ENCODE peak calls at places on chromosomes 1 and 21, in nine cellular contexts. R is CD4-positive, CD25-positive, alpha-beta regulatory T cell; U is PC-9; W is coronary artery; T is heart left ventricle; A is ovary; V is effector memory CD4-positive, alpha-beta T cell; C is transverse colon; G is Panc1. N is an unnamed sample.

GRCh38 chr1:212500351-212500750 is 67.6 kb downstream of the NENF start:
- DNase-seq in R (no peak), U (no peak), W (no peak), T (no peak), A (no peak), V (no peak), C (no peak), G (no peak), N (no peak)

GRCh38 chr1:230568008-230568407 is 74.3 kb upstream of the COG2 start:
- DNase-seq in R (peak), U (no peak), W (no peak), T (no peak), A (no peak), V (no peak), C (peak), G (no peak), N (no peak)

GRCh38 chr21:29190920-29191319 is 60.5 kb downstream of the MAP3K7CL start:
- DNase-seq in R (no peak), U (peak), W (no peak), T (peak), A (no peak), V (no peak), C (no peak), G (no peak), N (no peak)

GRCh38 chr1:212073490-212073889 is 37.9 kb downstream of the DTL start:
- DNase-seq in R (no peak), U (no peak), W (no peak), T (no peak), A (no peak), V (no peak), C (no peak), G (no peak), N (no peak)

GRCh38 chr1:167474191-167474641 is 44.1 kb downstream of the CD247 start:
- DNase-seq in R (peak), U (no peak), W (no peak), T (no peak), A (no peak), V (peak), C (no peak), G (no peak), N (peak)

GRCh38 chr1:240993004-240993403 is 364.0 kb downstream of the RGS7 start:
- DNase-seq in R (no peak), U (no peak), W (no peak), T (no peak), A (no peak), V (no peak), C (no peak), G (no peak), N (no peak)

GRCh38 chr1:62912028-62912638 is 128.2 kb downstream of the ATG4C start:
- DNase-seq in R (peak), U (no peak), W (no peak), T (no peak), A (no peak), V (no peak), C (no peak), G (no peak), N (no peak)

GRCh38 chr1:107782192-107782845 is 182.7 kb downstream of the VAV3 start:
- DNase-seq in R (peak), U (peak), W (no peak), T (no peak), A (no peak), V (peak), C (no peak), G (no peak), N (peak)

GRCh38 chr21:44986471-44987291 is 46.9 kb downstream of the SLX9 start:
- DNase-seq in R (no peak), U (no peak), W (no peak), T (peak), A (peak), V (no peak), C (no peak), G (no peak), N (no peak)

GRCh38 chr1:150152772-150153461 is 3.2 kb downstream of the PLEKHO1 start:
- DNase-seq in R (no peak), U (no peak), W (no peak), T (peak), A (no peak), V (no peak), C (no peak), G (peak), N (no peak)

GRCh38 chr1:207063014-207063413 is 9.9 kb downstream of the PFKFB2 start:
- DNase-seq in R (no peak), U (no peak), W (no peak), T (no peak), A (no peak), V (no peak), C (no peak), G (no peak), N (no peak)

GRCh38 chr1:247288341-247288740 is 32.5 kb downstream of the VN1R5 start:
- DNase-seq in R (no peak), U (no peak), W (peak), T (no peak), A (no peak), V (no peak), C (no peak), G (no peak), N (no peak)

GRCh38 chr1:53557369-53557768 is 98.2 kb downstream of the DMRTB1 start:
- DNase-seq in R (no peak), U (no peak), W (no peak), T (peak), A (no peak), V (no peak), C (peak), G (no peak), N (no peak)

GRCh38 chr1:11984121-11984520 is 3.9 kb downstream of the MFN2 start:
- DNase-seq in R (no peak), U (no peak), W (no peak), T (no peak), A (no peak), V (no peak), C (peak), G (no peak), N (no peak)

GRCh38 chr1:42214447-42214871 is 49.9 kb upstream of the GUCA2A start:
- DNase-seq in R (no peak), U (peak), W (no peak), T (peak), A (no peak), V (no peak), C (peak), G (no peak), N (no peak)

GRCh38 chr1:32947669-32948068 is 16.9 kb downstream of the RNF19B start:
- DNase-seq in R (no peak), U (no peak), W (no peak), T (no peak), A (no peak), V (no peak), C (no peak), G (no peak), N (no peak)

GRCh38 chr1:32948082-32948722 is 16.4 kb downstream of the RNF19B start:
- DNase-seq in R (no peak), U (no peak), W (no peak), T (no peak), A (no peak), V (no peak), C (no peak), G (no peak), N (no peak)

GRCh38 chr1:32948905-32949304 is 15.7 kb downstream of the RNF19B start:
- DNase-seq in R (no peak), U (no peak), W (no peak), T (no peak), A (no peak), V (no peak), C (no peak), G (no peak), N (no peak)

GRCh38 chr1:32944180-32944579 is 20.4 kb downstream of the RNF19B start:
- DNase-seq in R (no peak), U (no peak), W (no peak), T (no peak), A (no peak), V (no peak), C (no peak), G (no peak), N (no peak)

GRCh38 chr1:32946413-32946812 is 18.2 kb downstream of the RNF19B start:
- DNase-seq in R (no peak), U (no peak), W (no peak), T (no peak), A (no peak), V (no peak), C (no peak), G (no peak), N (no peak)
- H3K27ac ChIP-seq in R (no peak), U (no peak), W (peak), T (no peak), A (no peak), V (no peak), C (no peak), G (no peak), N (no peak)

DNA sequence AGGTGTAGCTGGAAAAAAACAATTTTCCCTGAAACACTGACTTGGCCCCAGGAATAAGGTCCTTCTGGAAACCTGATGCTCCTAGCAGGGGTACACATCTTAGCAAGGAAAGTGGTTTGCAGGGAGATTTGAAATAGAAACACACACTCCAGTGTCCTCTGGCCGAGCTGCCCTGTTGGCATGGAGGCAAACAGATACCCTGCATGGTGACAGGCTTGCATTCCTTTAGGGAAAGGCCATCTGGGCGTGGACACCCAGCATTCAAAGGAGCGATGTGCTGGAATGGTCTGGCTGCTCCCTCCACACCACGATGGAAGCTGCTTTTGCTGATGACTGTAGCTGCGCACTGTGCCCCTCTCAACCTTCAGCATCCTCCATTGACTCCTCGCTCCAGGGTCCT is 41.5 kb upstream of the BCAR3 start:
- DNase-seq in R (no peak), U (peak), W (no peak), T (peak), A (no peak), V (no peak), C (no peak), G (no peak), N (no peak)
- H3K27ac ChIP-seq in R (no peak), U (no peak), W (no peak), T (peak), A (no peak), V (no peak), C (no peak), G (peak), N (no peak)

DNA sequence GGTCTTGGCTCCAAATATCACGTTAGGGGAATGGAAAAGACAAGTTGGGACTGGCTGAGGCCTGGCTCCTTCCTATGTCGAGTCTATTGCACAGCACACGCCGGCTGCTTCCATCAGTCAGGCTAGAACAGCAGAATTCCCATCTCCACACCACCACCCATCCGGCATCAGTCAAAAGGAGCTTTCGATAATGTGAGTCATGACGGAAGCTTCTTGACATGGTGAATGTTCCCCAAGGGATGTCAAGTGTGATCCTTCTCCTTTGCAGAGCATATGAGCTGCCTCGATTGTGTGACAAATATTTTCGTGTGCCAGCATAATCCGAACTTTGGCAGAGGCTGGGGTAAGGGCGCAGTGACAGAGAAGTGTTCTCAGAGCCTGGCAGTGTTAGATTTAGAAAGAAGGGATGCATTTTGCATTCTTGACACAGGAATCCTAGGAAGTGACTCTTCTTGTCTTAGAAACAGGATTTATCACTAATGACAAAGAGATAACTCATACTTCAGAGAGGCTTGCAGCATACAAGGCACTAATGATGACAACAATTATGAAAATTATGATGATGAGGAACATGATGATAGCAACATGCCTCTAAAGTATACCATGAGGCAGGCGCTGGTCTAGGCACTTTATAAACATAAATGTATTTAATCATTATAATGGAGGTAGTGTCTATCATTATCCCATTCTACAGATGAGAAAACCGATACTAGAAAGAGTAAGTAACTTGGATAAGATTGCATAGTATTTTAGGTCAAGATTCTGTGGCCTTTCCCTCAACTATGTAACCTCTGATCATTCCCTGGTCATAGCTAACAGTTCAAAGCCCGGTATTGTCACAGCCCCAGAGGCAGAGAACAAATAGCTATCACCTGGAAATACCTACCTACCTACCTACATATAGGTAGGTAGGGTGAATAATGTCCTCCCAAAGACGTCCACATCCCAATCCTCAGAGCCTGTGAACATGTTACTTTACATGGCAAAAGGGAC is 135.0 kb downstream of the KCNJ6 start:
- DNase-seq in R (no peak), U (no peak), W (no peak), T (no peak), A (no peak), V (no peak), C (no peak), G (no peak), N (no peak)
- H3K27ac ChIP-seq in R (no peak), U (no peak), W (no peak), T (no peak), A (no peak), V (no peak), C (no peak), G (no peak), N (no peak)

GRCh38 chr1:185646202-185646683 is 87.9 kb upstream of the HMCN1 start:
- DNase-seq in R (peak), U (peak), W (no peak), T (peak), A (no peak), V (no peak), C (peak), G (peak), N (no peak)
- H3K27ac ChIP-seq in R (peak), U (peak), W (no peak), T (peak), A (no peak), V (no peak), C (peak), G (peak), N (no peak)